ENCODE peak calls at places on chromosomes 11 and 22, in eight cellular contexts. T is esophagus squamous epithelium; Q is left ventricle myocardium inferior; B is mammary epithelial cell; Z is Peyer's patch; G is effector memory CD4-positive, alpha-beta T cell; A is CD8-positive, alpha-beta T cell; C is transverse colon. Y is an unnamed sample. For H3K4me1, the result is how much of the 10 kb centered on the place peaks cover.

GRCh38 chr22:31045900-31046587 is 35.1 kb upstream of the SMTN start:
- DNase-seq in Z (no peak), B (no peak), C (no peak), G (no peak), A (no peak), Q (no peak), T (no peak), Y (no peak)

GRCh38 chr22:47007496-47007895 is 245.0 kb downstream of the TBC1D22A start:
- DNase-seq in Z (no peak), A (no peak), B (no peak), Q (no peak), G (no peak), C (no peak), T (no peak), Y (no peak)

GRCh38 chr11:112613051-112613972 is 347.9 kb upstream of the NCAM1 start:
- DNase-seq in B (peak), G (no peak), Z (peak), A (no peak), C (no peak), Q (no peak), T (no peak), Y (peak)

GRCh38 chr22:47198801-47199251 is 436.4 kb downstream of the TBC1D22A start:
- DNase-seq in B (no peak), G (no peak), Q (no peak), C (no peak), Z (no peak), A (peak), T (no peak), Y (no peak)

GRCh38 chr11:3709977-3710376 is 38.8 kb upstream of the CHRNA10 start:
- DNase-seq in G (no peak), T (no peak), B (peak), C (no peak), Z (no peak), Q (no peak), A (no peak), Y (no peak)

GRCh38 chr11:120011836-120012235 is 126.1 kb downstream of the TRIM29 start:
- DNase-seq in B (no peak), C (no peak), T (no peak), Z (no peak), G (no peak), A (no peak), Q (no peak), Y (no peak)

GRCh38 chr11:103929168-103929903 is 107.1 kb upstream of the DDI1 start:
- DNase-seq in G (no peak), C (no peak), T (no peak), A (no peak), Q (no peak), B (no peak), Z (no peak), Y (no peak)

GRCh38 chr22:46085831-46086576 is 64.3 kb upstream of the PPARA start:
- DNase-seq in Z (peak), Q (peak), G (no peak), C (peak), T (no peak), A (no peak), B (peak), Y (peak)

GRCh38 chr22:47589271-47590250 is 827.1 kb downstream of the TBC1D22A start:
- DNase-seq in G (no peak), T (no peak), C (no peak), A (no peak), Q (no peak), Z (peak), B (no peak), Y (no peak)

GRCh38 chr11:18981897-18982296 is 42.7 kb upstream of the MRGPRX1 start:
- DNase-seq in Q (no peak), T (no peak), B (no peak), G (no peak), Z (no peak), C (no peak), A (no peak), Y (no peak)

GRCh38 chr11:90722552-90723190 is 499.8 kb upstream of the CHORDC1 start:
- DNase-seq in Q (no peak), Z (no peak), C (no peak), B (peak), A (no peak), T (no peak), G (no peak), Y (no peak)

GRCh38 chr22:48491451-48491941 is 1336.2 kb downstream of the BRD1 start:
- DNase-seq in C (no peak), T (no peak), Q (no peak), Z (peak), B (no peak), G (no peak), A (no peak), Y (no peak)

GRCh38 chr11:1557904-1558831 is 13.9 kb downstream of the DUSP8 start:
- DNase-seq in Z (no peak), C (peak), G (no peak), A (no peak), Q (no peak), T (no peak), B (no peak), Y (no peak)
- H3K4me1 ChIP-seq in Z (under half), C (under half), G (under half), A (under half), Q (half or more), T (under half), B (under half), Y (under half)

GRCh38 chr22:19984851-19985811 is 31.5 kb downstream of the ARVCF start:
- DNase-seq in B (no peak), Q (no peak), G (no peak), T (no peak), C (no peak), A (no peak), Z (no peak), Y (no peak)
- H3K27ac ChIP-seq in B (no peak), Q (peak), G (no peak), T (no peak), C (peak), A (no peak), Z (no peak), Y (no peak)

GRCh38 chr11:76768091-76769047 is 14.8 kb upstream of the TSKU start:
- DNase-seq in Q (peak), C (peak), G (no peak), A (no peak), B (peak), T (no peak), Z (peak), Y (peak)
- H3K4me1 ChIP-seq in Q (half or more), C (half or more), G (under half), A (under half), B (half or more), T (half or more), Z (under half), Y (under half)

GRCh38 chr11:57303990-57304579 is 20.7 kb downstream of the TNKS1BP1 start:
- DNase-seq in G (no peak), C (no peak), B (peak), Q (no peak), T (no peak), Z (no peak), A (no peak), Y (no peak)

GRCh38 chr11:57302489-57302888 is 22.3 kb downstream of the TNKS1BP1 start:
- DNase-seq in C (no peak), Z (no peak), T (no peak), Q (no peak), A (no peak), G (no peak), B (no peak), Y (no peak)

GRCh38 chr11:57305523-57305922 is 19.2 kb downstream of the TNKS1BP1 start:
- DNase-seq in Z (no peak), G (no peak), C (no peak), Q (no peak), A (no peak), B (no peak), T (no peak), Y (no peak)

GRCh38 chr11:57301711-57302423 is 22.9 kb downstream of the TNKS1BP1 start:
- DNase-seq in B (no peak), T (no peak), G (no peak), Q (no peak), C (no peak), A (no peak), Z (no peak), Y (no peak)

GRCh38 chr11:57303280-57303989 is 21.3 kb downstream of the TNKS1BP1 start:
- DNase-seq in C (no peak), B (no peak), Q (no peak), Z (no peak), A (no peak), G (no peak), T (no peak), Y (no peak)
- H3K27ac ChIP-seq in C (no peak), B (peak), Q (peak), Z (no peak), A (no peak), G (no peak), T (peak), Y (no peak)

GRCh38 chr11:65574963-65575567 is 788 bp upstream of the EHBP1L1 start:
- DNase-seq in Z (peak), C (peak), A (no peak), B (no peak), Q (no peak), T (no peak), G (no peak), Y (peak)
- H3K4me1 ChIP-seq in Z (under half), C (half or more), A (half or more), B (half or more), Q (half or more), T (half or more), G (half or more), Y (under half)